ENCODE peak calls at places on chromosomes 1 and 21, in eight cellular contexts. One of them, this sample, is unnamed.

GRCh38 chr1:100868364-100868995 is 26.2 kb downstream of the EXTL2 start:
- DNase-seq in activated CD4-positive, CD25-positive, alpha-beta regulatory T cell: no peak
- DNase-seq in CD4-positive, CD25-positive, alpha-beta regulatory T cell: peak; percentile 60
- DNase-seq in lower lobe of right lung: no peak
- DNase-seq in hypothalamus: no peak
- DNase-seq in GOT3: no peak
- DNase-seq in NCI-H82: peak; percentile 48
- DNase-seq in small intestine: peak; percentile 35
- DNase-seq in this sample: no peak

GRCh38 chr21:43824883-43825609 is 35.7 kb downstream of the RRP1 start:
- DNase-seq in lower lobe of right lung: no peak
- DNase-seq in hypothalamus: no peak
- DNase-seq in GOT3: no peak
- DNase-seq in small intestine: peak; percentile 35
- DNase-seq in NCI-H82: no peak
- DNase-seq in activated CD4-positive, CD25-positive, alpha-beta regulatory T cell: no peak
- DNase-seq in CD4-positive, CD25-positive, alpha-beta regulatory T cell: no peak
- DNase-seq in this sample: no peak

GRCh38 chr1:199007423-199007822 is 368.6 kb downstream of the PTPRC start:
- DNase-seq in NCI-H82: no peak
- DNase-seq in activated CD4-positive, CD25-positive, alpha-beta regulatory T cell: no peak
- DNase-seq in hypothalamus: no peak
- DNase-seq in CD4-positive, CD25-positive, alpha-beta regulatory T cell: no peak
- DNase-seq in small intestine: no peak
- DNase-seq in lower lobe of right lung: peak; percentile 41
- DNase-seq in GOT3: no peak
- DNase-seq in this sample: no peak

GRCh38 chr1:115183158-115183557 is 93.9 kb upstream of the TSPAN2 start:
- DNase-seq in GOT3: no peak
- DNase-seq in CD4-positive, CD25-positive, alpha-beta regulatory T cell: no peak
- DNase-seq in small intestine: no peak
- DNase-seq in lower lobe of right lung: no peak
- DNase-seq in hypothalamus: no peak
- DNase-seq in NCI-H82: peak; percentile 8
- DNase-seq in activated CD4-positive, CD25-positive, alpha-beta regulatory T cell: no peak
- DNase-seq in this sample: no peak

GRCh38 chr1:59204001-59204400 is 92.9 kb upstream of the FGGY start:
- DNase-seq in CD4-positive, CD25-positive, alpha-beta regulatory T cell: no peak
- DNase-seq in activated CD4-positive, CD25-positive, alpha-beta regulatory T cell: no peak
- DNase-seq in NCI-H82: no peak
- DNase-seq in lower lobe of right lung: peak; percentile 54
- DNase-seq in hypothalamus: peak; percentile 4
- DNase-seq in GOT3: no peak
- DNase-seq in small intestine: peak; percentile 66
- DNase-seq in this sample: peak; percentile 33

GRCh38 chr1:187871177-187871576 is 1042.4 kb downstream of the PLA2G4A start:
- DNase-seq in NCI-H82: peak; percentile 98
- DNase-seq in activated CD4-positive, CD25-positive, alpha-beta regulatory T cell: no peak
- DNase-seq in lower lobe of right lung: no peak
- DNase-seq in GOT3: no peak
- DNase-seq in hypothalamus: no peak
- DNase-seq in small intestine: no peak
- DNase-seq in CD4-positive, CD25-positive, alpha-beta regulatory T cell: no peak
- DNase-seq in this sample: no peak

GRCh38 chr1:117895482-117896114 is 33.8 kb downstream of the GDAP2 start:
- DNase-seq in GOT3: peak; percentile 0
- DNase-seq in NCI-H82: peak; percentile 85
- DNase-seq in CD4-positive, CD25-positive, alpha-beta regulatory T cell: peak; percentile 83
- DNase-seq in hypothalamus: peak; percentile 10
- DNase-seq in small intestine: peak; percentile 65
- DNase-seq in lower lobe of right lung: no peak
- DNase-seq in activated CD4-positive, CD25-positive, alpha-beta regulatory T cell: peak; percentile 12
- DNase-seq in this sample: peak; percentile 66

GRCh38 chr1:155859881-155860841 is 794 bp downstream of the SYT11 start:
- DNase-seq in activated CD4-positive, CD25-positive, alpha-beta regulatory T cell: peak; percentile 5
- DNase-seq in NCI-H82: peak; percentile 88
- DNase-seq in small intestine: no peak
- DNase-seq in lower lobe of right lung: peak; percentile 66
- DNase-seq in GOT3: peak; percentile 39
- DNase-seq in CD4-positive, CD25-positive, alpha-beta regulatory T cell: peak; percentile 82
- DNase-seq in hypothalamus: peak; percentile 94
- DNase-seq in this sample: peak; percentile 55

GRCh38 chr21:45999581-46000181 is 18.1 kb downstream of the COL6A1 start:
- DNase-seq in GOT3: no peak
- DNase-seq in hypothalamus: no peak
- DNase-seq in activated CD4-positive, CD25-positive, alpha-beta regulatory T cell: no peak
- DNase-seq in lower lobe of right lung: no peak
- DNase-seq in NCI-H82: no peak
- DNase-seq in small intestine: no peak
- DNase-seq in CD4-positive, CD25-positive, alpha-beta regulatory T cell: no peak
- DNase-seq in this sample: no peak

GRCh38 chr1:62906428-62906886 is 122.5 kb downstream of the ATG4C start:
- DNase-seq in CD4-positive, CD25-positive, alpha-beta regulatory T cell: peak; percentile 4
- DNase-seq in GOT3: no peak
- DNase-seq in hypothalamus: no peak
- DNase-seq in activated CD4-positive, CD25-positive, alpha-beta regulatory T cell: no peak
- DNase-seq in lower lobe of right lung: no peak
- DNase-seq in small intestine: no peak
- DNase-seq in NCI-H82: peak; percentile 36
- DNase-seq in this sample: no peak

GRCh38 chr1:232805269-232806070 is at the start of gene MAP10:
- DNase-seq in lower lobe of right lung: peak; percentile 87
- DNase-seq in GOT3: no peak
- DNase-seq in small intestine: peak; percentile 62
- DNase-seq in NCI-H82: peak; percentile 91
- DNase-seq in CD4-positive, CD25-positive, alpha-beta regulatory T cell: peak; percentile 89
- DNase-seq in hypothalamus: peak; percentile 36
- DNase-seq in activated CD4-positive, CD25-positive, alpha-beta regulatory T cell: peak; percentile 48
- DNase-seq in this sample: peak; percentile 76

GRCh38 chr21:34737115-34737514 is 68.3 kb downstream of the CLIC6 start:
- DNase-seq in NCI-H82: no peak
- DNase-seq in GOT3: no peak
- DNase-seq in small intestine: no peak
- DNase-seq in CD4-positive, CD25-positive, alpha-beta regulatory T cell: no peak
- DNase-seq in lower lobe of right lung: no peak
- DNase-seq in hypothalamus: no peak
- DNase-seq in activated CD4-positive, CD25-positive, alpha-beta regulatory T cell: no peak
- DNase-seq in this sample: no peak

GRCh38 chr1:181660621-181661020 is 177.3 kb downstream of the CACNA1E start:
- DNase-seq in lower lobe of right lung: no peak
- DNase-seq in CD4-positive, CD25-positive, alpha-beta regulatory T cell: no peak
- DNase-seq in activated CD4-positive, CD25-positive, alpha-beta regulatory T cell: no peak
- DNase-seq in GOT3: no peak
- DNase-seq in hypothalamus: no peak
- DNase-seq in NCI-H82: no peak
- DNase-seq in small intestine: no peak
- DNase-seq in this sample: no peak

GRCh38 chr1:27568247-27569087 is 35.5 kb downstream of the AHDC1 start:
- DNase-seq in GOT3: peak; percentile 69
- DNase-seq in activated CD4-positive, CD25-positive, alpha-beta regulatory T cell: peak; percentile 85
- DNase-seq in hypothalamus: peak; percentile 53
- DNase-seq in small intestine: peak; percentile 98
- DNase-seq in CD4-positive, CD25-positive, alpha-beta regulatory T cell: peak; percentile 96
- DNase-seq in lower lobe of right lung: peak; percentile 97
- DNase-seq in NCI-H82: peak; percentile 99
- DNase-seq in this sample: peak; percentile 98

GRCh38 chr1:192724670-192725069 is 84.2 kb upstream of the RGS2 start:
- DNase-seq in NCI-H82: no peak
- DNase-seq in CD4-positive, CD25-positive, alpha-beta regulatory T cell: no peak
- DNase-seq in lower lobe of right lung: no peak
- DNase-seq in GOT3: no peak
- DNase-seq in activated CD4-positive, CD25-positive, alpha-beta regulatory T cell: no peak
- DNase-seq in hypothalamus: no peak
- DNase-seq in small intestine: no peak
- DNase-seq in this sample: no peak

GRCh38 chr1:19921310-19921709 is 2.1 kb downstream of the PLA2G2E start:
- DNase-seq in NCI-H82: no peak
- DNase-seq in lower lobe of right lung: no peak
- DNase-seq in hypothalamus: no peak
- DNase-seq in small intestine: peak; percentile 85
- DNase-seq in activated CD4-positive, CD25-positive, alpha-beta regulatory T cell: no peak
- DNase-seq in CD4-positive, CD25-positive, alpha-beta regulatory T cell: no peak
- DNase-seq in GOT3: no peak
- DNase-seq in this sample: peak; percentile 64

GRCh38 chr1:39081266-39082139 is 55.4 kb downstream of the NDUFS5 start:
- DNase-seq in hypothalamus: peak; percentile 52
- DNase-seq in lower lobe of right lung: peak; percentile 54
- DNase-seq in CD4-positive, CD25-positive, alpha-beta regulatory T cell: peak; percentile 20
- DNase-seq in GOT3: no peak
- DNase-seq in small intestine: no peak
- DNase-seq in activated CD4-positive, CD25-positive, alpha-beta regulatory T cell: no peak
- DNase-seq in NCI-H82: peak; percentile 47
- DNase-seq in this sample: peak; percentile 27

GRCh38 chr1:51302270-51302669 is 28.1 kb downstream of the TTC39A start:
- DNase-seq in lower lobe of right lung: no peak
- DNase-seq in GOT3: no peak
- DNase-seq in hypothalamus: no peak
- DNase-seq in small intestine: no peak
- DNase-seq in CD4-positive, CD25-positive, alpha-beta regulatory T cell: no peak
- DNase-seq in NCI-H82: no peak
- DNase-seq in activated CD4-positive, CD25-positive, alpha-beta regulatory T cell: no peak
- DNase-seq in this sample: no peak

GRCh38 chr1:52423771-52424170 is 19.4 kb downstream of the PRPF38A start:
- DNase-seq in hypothalamus: no peak
- DNase-seq in NCI-H82: no peak
- DNase-seq in lower lobe of right lung: no peak
- DNase-seq in small intestine: peak; percentile 27
- DNase-seq in GOT3: no peak
- DNase-seq in activated CD4-positive, CD25-positive, alpha-beta regulatory T cell: peak; percentile 57
- DNase-seq in CD4-positive, CD25-positive, alpha-beta regulatory T cell: peak; percentile 90
- DNase-seq in this sample: no peak

GRCh38 chr1:82927753-82928152 is 1071.2 kb downstream of the TTLL7 start:
- DNase-seq in small intestine: no peak
- DNase-seq in activated CD4-positive, CD25-positive, alpha-beta regulatory T cell: no peak
- DNase-seq in GOT3: no peak
- DNase-seq in hypothalamus: no peak
- DNase-seq in NCI-H82: no peak
- DNase-seq in lower lobe of right lung: no peak
- DNase-seq in CD4-positive, CD25-positive, alpha-beta regulatory T cell: no peak
- DNase-seq in this sample: no peak

GRCh38 chr1:183454377-183454776 is 17.9 kb upstream of the SMG7 start:
- DNase-seq in hypothalamus: no peak
- DNase-seq in activated CD4-positive, CD25-positive, alpha-beta regulatory T cell: no peak
- DNase-seq in lower lobe of right lung: no peak
- DNase-seq in GOT3: no peak
- DNase-seq in small intestine: no peak
- DNase-seq in CD4-positive, CD25-positive, alpha-beta regulatory T cell: no peak
- DNase-seq in NCI-H82: no peak
- DNase-seq in this sample: no peak

GRCh38 chr1:5988596-5989285 is 3.5 kb downstream of the NPHP4 start:
- DNase-seq in hypothalamus: no peak
- DNase-seq in small intestine: no peak
- DNase-seq in activated CD4-positive, CD25-positive, alpha-beta regulatory T cell: no peak
- DNase-seq in lower lobe of right lung: peak; percentile 26
- DNase-seq in NCI-H82: no peak
- DNase-seq in GOT3: no peak
- DNase-seq in CD4-positive, CD25-positive, alpha-beta regulatory T cell: no peak
- DNase-seq in this sample: no peak

GRCh38 chr1:50610563-50610962 is 187.3 kb upstream of the DMRTA2 start:
- DNase-seq in CD4-positive, CD25-positive, alpha-beta regulatory T cell: no peak
- DNase-seq in NCI-H82: no peak
- DNase-seq in lower lobe of right lung: no peak
- DNase-seq in GOT3: no peak
- DNase-seq in activated CD4-positive, CD25-positive, alpha-beta regulatory T cell: no peak
- DNase-seq in small intestine: no peak
- DNase-seq in hypothalamus: no peak
- DNase-seq in this sample: no peak

GRCh38 chr21:34268493-34268892 is 95.3 kb upstream of the KCNE2 start:
- DNase-seq in GOT3: no peak
- DNase-seq in small intestine: no peak
- DNase-seq in activated CD4-positive, CD25-positive, alpha-beta regulatory T cell: no peak
- DNase-seq in lower lobe of right lung: no peak
- DNase-seq in hypothalamus: no peak
- DNase-seq in CD4-positive, CD25-positive, alpha-beta regulatory T cell: no peak
- DNase-seq in NCI-H82: no peak
- DNase-seq in this sample: no peak

GRCh38 chr1:234675561-234675960 is 65.6 kb upstream of the IRF2BP2 start:
- DNase-seq in hypothalamus: no peak
- DNase-seq in small intestine: no peak
- DNase-seq in CD4-positive, CD25-positive, alpha-beta regulatory T cell: no peak
- DNase-seq in lower lobe of right lung: no peak
- DNase-seq in GOT3: no peak
- DNase-seq in NCI-H82: peak; percentile 99
- DNase-seq in activated CD4-positive, CD25-positive, alpha-beta regulatory T cell: no peak
- DNase-seq in this sample: no peak

GRCh38 chr1:58768971-58769808 is 14.7 kb downstream of the JUN start:
- DNase-seq in NCI-H82: peak; percentile 85
- DNase-seq in activated CD4-positive, CD25-positive, alpha-beta regulatory T cell: no peak
- DNase-seq in small intestine: peak; percentile 60
- DNase-seq in GOT3: no peak
- DNase-seq in hypothalamus: peak; percentile 56
- DNase-seq in CD4-positive, CD25-positive, alpha-beta regulatory T cell: no peak
- DNase-seq in lower lobe of right lung: peak; percentile 82
- DNase-seq in this sample: peak; percentile 78

GRCh38 chr1:202569393-202570322 is 140.6 kb downstream of the SYT2 start:
- DNase-seq in hypothalamus: no peak
- DNase-seq in CD4-positive, CD25-positive, alpha-beta regulatory T cell: no peak
- DNase-seq in activated CD4-positive, CD25-positive, alpha-beta regulatory T cell: no peak
- DNase-seq in NCI-H82: no peak
- DNase-seq in small intestine: no peak
- DNase-seq in lower lobe of right lung: no peak
- DNase-seq in GOT3: no peak
- DNase-seq in this sample: no peak